ENCODE peak calls at places on chromosome X, in four cellular contexts. One of them, this sample, is unnamed. For H3K4me1, the result is how much of the 10 kb centered on the place peaks cover.

GRCh38 chrX:108399427-108400165 is 38.6 kb downstream of the COL4A6 start:
- DNase-seq in mammary epithelial cell: peak
- DNase-seq in uterus: no peak
- DNase-seq in heart right ventricle: no peak
- DNase-seq in this sample: no peak

GRCh38 chrX:71935542-71935941 is 24.9 kb downstream of the NHSL2 start:
- DNase-seq in mammary epithelial cell: no peak
- DNase-seq in uterus: peak
- DNase-seq in heart right ventricle: no peak
- DNase-seq in this sample: peak

GRCh38 chrX:47751670-47752069 is 85.0 kb upstream of the ZNF81 start:
- DNase-seq in mammary epithelial cell: peak
- DNase-seq in uterus: no peak
- DNase-seq in heart right ventricle: peak
- DNase-seq in this sample: no peak

GRCh38 chrX:129718701-129719100 is 20.1 kb upstream of the XPNPEP2 start:
- DNase-seq in mammary epithelial cell: no peak
- DNase-seq in uterus: no peak
- DNase-seq in heart right ventricle: no peak
- DNase-seq in this sample: no peak

GRCh38 chrX:155888139-155888538 is 7.0 kb downstream of the VAMP7 start:
- DNase-seq in mammary epithelial cell: peak
- DNase-seq in uterus: no peak
- DNase-seq in heart right ventricle: no peak
- DNase-seq in this sample: no peak

GRCh38 chrX:74493806-74494205 is 72.5 kb downstream of the SLC16A2 start:
- DNase-seq in mammary epithelial cell: no peak
- DNase-seq in uterus: no peak
- DNase-seq in heart right ventricle: no peak
- DNase-seq in this sample: no peak

GRCh38 chrX:132858018-132858417 is 100.4 kb downstream of the HS6ST2 start:
- DNase-seq in mammary epithelial cell: no peak
- DNase-seq in uterus: no peak
- DNase-seq in heart right ventricle: no peak
- DNase-seq in this sample: no peak

GRCh38 chrX:7086384-7086783 is 61.1 kb upstream of the STS start:
- DNase-seq in mammary epithelial cell: no peak
- DNase-seq in uterus: no peak
- DNase-seq in heart right ventricle: no peak
- DNase-seq in this sample: no peak

GRCh38 chrX:77415161-77415560 is 32.0 kb upstream of the FGF16 start:
- DNase-seq in mammary epithelial cell: no peak
- DNase-seq in uterus: no peak
- DNase-seq in heart right ventricle: no peak
- DNase-seq in this sample: no peak

GRCh38 chrX:123906557-123907316 is 46.9 kb downstream of the XIAP start:
- DNase-seq in mammary epithelial cell: no peak
- DNase-seq in uterus: no peak
- DNase-seq in heart right ventricle: no peak
- DNase-seq in this sample: no peak

GRCh38 chrX:19883878-19884277 is 3.5 kb downstream of the SH3KBP1 start:
- DNase-seq in mammary epithelial cell: peak
- DNase-seq in uterus: no peak
- DNase-seq in heart right ventricle: no peak
- DNase-seq in this sample: no peak

GRCh38 chrX:139738581-139738980 is 30.6 kb upstream of the MCF2 start:
- DNase-seq in mammary epithelial cell: peak
- DNase-seq in uterus: no peak
- DNase-seq in heart right ventricle: no peak
- DNase-seq in this sample: no peak

GRCh38 chrX:100083146-100083715 is 326.8 kb downstream of the PCDH19 start:
- DNase-seq in mammary epithelial cell: peak
- DNase-seq in uterus: no peak
- DNase-seq in heart right ventricle: no peak
- DNase-seq in this sample: no peak

GRCh38 chrX:17788439-17788838 is 51.1 kb downstream of the SCML1 start:
- DNase-seq in mammary epithelial cell: peak
- DNase-seq in uterus: peak
- DNase-seq in heart right ventricle: peak
- DNase-seq in this sample: no peak

GRCh38 chrX:93594780-93595179 is 78.6 kb downstream of the NAP1L3 start:
- DNase-seq in mammary epithelial cell: no peak
- DNase-seq in uterus: no peak
- DNase-seq in heart right ventricle: no peak
- DNase-seq in this sample: no peak

GRCh38 chrX:125289209-125289608 is 30.5 kb upstream of the TEX13C start:
- DNase-seq in mammary epithelial cell: no peak
- DNase-seq in uterus: no peak
- DNase-seq in heart right ventricle: no peak
- DNase-seq in this sample: no peak

GRCh38 chrX:139204903-139205667 is 325.5 kb upstream of the F9 start:
- DNase-seq in mammary epithelial cell: peak
- DNase-seq in uterus: no peak
- DNase-seq in heart right ventricle: peak
- DNase-seq in this sample: no peak

GRCh38 chrX:122866527-122866926 is 317.6 kb upstream of the GRIA3 start:
- DNase-seq in mammary epithelial cell: peak
- DNase-seq in uterus: no peak
- DNase-seq in heart right ventricle: no peak
- DNase-seq in this sample: no peak

GRCh38 chrX:65871671-65872311 is 168.1 kb downstream of the VSIG4 start:
- DNase-seq in mammary epithelial cell: peak
- DNase-seq in uterus: no peak
- DNase-seq in heart right ventricle: no peak
- DNase-seq in this sample: peak

GRCh38 chrX:70175338-70175737 is 1.9 kb upstream of the DGAT2L6 start:
- DNase-seq in mammary epithelial cell: no peak
- DNase-seq in uterus: no peak
- DNase-seq in heart right ventricle: no peak
- DNase-seq in this sample: no peak

GRCh38 chrX:18146954-18147353 is 73.7 kb downstream of the BEND2 start:
- DNase-seq in mammary epithelial cell: no peak
- DNase-seq in uterus: no peak
- DNase-seq in heart right ventricle: no peak
- DNase-seq in this sample: no peak

GRCh38 chrX:150768580-150769190 is 75.5 kb downstream of the MTMR1 start:
- DNase-seq in mammary epithelial cell: no peak
- DNase-seq in uterus: no peak
- DNase-seq in heart right ventricle: no peak
- DNase-seq in this sample: no peak

GRCh38 chrX:113260474-113260873 is 419.8 kb upstream of the AMOT start:
- DNase-seq in mammary epithelial cell: no peak
- DNase-seq in uterus: no peak
- DNase-seq in heart right ventricle: no peak
- DNase-seq in this sample: no peak

GRCh38 chrX:20383487-20383886 is 116.8 kb upstream of the RPS6KA3 start:
- DNase-seq in mammary epithelial cell: no peak
- DNase-seq in uterus: no peak
- DNase-seq in heart right ventricle: no peak
- DNase-seq in this sample: no peak

GRCh38 chrX:40106677-40107290 is 9.0 kb upstream of the BCOR start:
- DNase-seq in mammary epithelial cell: no peak
- DNase-seq in uterus: no peak
- DNase-seq in heart right ventricle: peak
- DNase-seq in this sample: no peak

GRCh38 chrX:48468247-48468671 is 1.8 kb downstream of the SLC38A5 start:
- DNase-seq in mammary epithelial cell: no peak
- DNase-seq in uterus: no peak
- DNase-seq in heart right ventricle: no peak
- DNase-seq in this sample: no peak

GRCh38 chrX:150365953-150366911 is 3.1 kb downstream of the MAMLD1 start:
- DNase-seq in mammary epithelial cell: peak
- DNase-seq in uterus: peak
- DNase-seq in heart right ventricle: peak
- DNase-seq in this sample: peak

GRCh38 chrX:49237060-49237459 is 1.8 kb downstream of the CCDC22 start:
- DNase-seq in mammary epithelial cell: no peak
- DNase-seq in uterus: no peak
- DNase-seq in heart right ventricle: no peak
- DNase-seq in this sample: peak

GRCh38 chrX:17787557-17787956 is 50.3 kb downstream of the SCML1 start:
- DNase-seq in mammary epithelial cell: no peak
- DNase-seq in uterus: no peak
- DNase-seq in heart right ventricle: no peak
- DNase-seq in this sample: no peak

GRCh38 chrX:153930011-153930910 is 4.2 kb upstream of the ARHGAP4 start:
- DNase-seq in mammary epithelial cell: no peak
- DNase-seq in uterus: no peak
- DNase-seq in heart right ventricle: no peak
- DNase-seq in this sample: no peak

GRCh38 chrX:153927936-153928760 is 2.1 kb upstream of the ARHGAP4 start:
- DNase-seq in mammary epithelial cell: peak
- DNase-seq in uterus: peak
- DNase-seq in heart right ventricle: peak
- DNase-seq in this sample: peak

GRCh38 chrX:153928846-153929245 is 2.8 kb upstream of the ARHGAP4 start:
- DNase-seq in mammary epithelial cell: no peak
- DNase-seq in uterus: no peak
- DNase-seq in heart right ventricle: no peak
- DNase-seq in this sample: no peak

GRCh38 chrX:153931151-153931550 is 3.7 kb downstream of the NAA10 start:
- DNase-seq in mammary epithelial cell: no peak
- DNase-seq in uterus: no peak
- DNase-seq in heart right ventricle: no peak
- DNase-seq in this sample: no peak

DNA sequence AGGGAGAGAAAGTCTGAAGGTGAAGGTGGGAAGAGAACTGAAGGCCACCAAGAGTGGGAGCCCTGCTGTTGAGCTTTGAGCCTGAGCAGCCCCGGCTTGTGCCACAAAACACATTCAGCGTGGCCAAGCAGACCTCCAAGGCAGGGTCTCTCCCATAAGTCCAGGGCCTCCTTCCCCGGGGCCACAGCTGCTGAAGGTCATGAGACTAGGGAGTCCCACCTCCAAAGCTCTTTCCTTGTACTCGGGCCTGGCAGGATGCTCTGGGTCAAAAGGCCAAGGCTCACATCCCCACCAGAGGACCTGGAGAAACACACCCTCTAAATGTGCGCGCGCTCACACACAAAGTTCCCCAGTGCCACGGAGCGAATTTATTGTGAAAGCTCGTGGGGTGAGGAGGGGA is 3.5 kb upstream of the ARHGAP4 start:
- DNase-seq in mammary epithelial cell: no peak
- DNase-seq in uterus: no peak
- DNase-seq in heart right ventricle: no peak
- DNase-seq in this sample: no peak
- H3K4me1 ChIP-seq in mammary epithelial cell: under half
- H3K4me1 ChIP-seq in uterus: under half
- H3K4me1 ChIP-seq in heart right ventricle: half or more
- H3K4me1 ChIP-seq in this sample: under half

DNA sequence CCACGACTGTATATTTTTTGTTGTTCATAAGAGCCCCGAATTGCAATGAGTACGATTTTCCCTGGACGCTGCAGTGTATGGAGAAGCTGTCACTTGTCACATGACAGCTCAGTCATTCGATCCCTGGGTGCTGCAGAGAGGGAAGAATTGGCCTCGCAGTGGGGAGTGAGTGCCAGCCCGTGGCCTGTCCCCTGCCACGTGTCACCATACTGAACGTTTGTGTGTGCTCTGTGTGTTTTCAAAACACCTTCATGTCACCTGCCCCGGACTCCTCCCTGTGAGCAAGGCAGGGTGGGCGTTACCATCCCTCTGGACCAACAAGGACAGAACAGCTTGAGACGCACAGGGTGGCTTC is 77.9 kb downstream of the TBL1X start:
- DNase-seq in mammary epithelial cell: no peak
- DNase-seq in uterus: no peak
- DNase-seq in heart right ventricle: no peak
- DNase-seq in this sample: no peak
- H3K27ac ChIP-seq in mammary epithelial cell: no peak
- H3K27ac ChIP-seq in uterus: no peak
- H3K27ac ChIP-seq in heart right ventricle: no peak
- H3K27ac ChIP-seq in this sample: no peak

GRCh38 chrX:12988797-12989196 is 13.9 kb downstream of the TMSB4X start:
- DNase-seq in mammary epithelial cell: peak
- DNase-seq in uterus: no peak
- DNase-seq in heart right ventricle: no peak
- DNase-seq in this sample: no peak

GRCh38 chrX:12986886-12987285 is 12.0 kb downstream of the TMSB4X start:
- DNase-seq in mammary epithelial cell: no peak
- DNase-seq in uterus: no peak
- DNase-seq in heart right ventricle: no peak
- DNase-seq in this sample: no peak

GRCh38 chrX:12986164-12986779 is 11.4 kb downstream of the TMSB4X start:
- DNase-seq in mammary epithelial cell: no peak
- DNase-seq in uterus: no peak
- DNase-seq in heart right ventricle: no peak
- DNase-seq in this sample: no peak

GRCh38 chrX:12987900-12988594 is 13.1 kb downstream of the TMSB4X start:
- DNase-seq in mammary epithelial cell: no peak
- DNase-seq in uterus: no peak
- DNase-seq in heart right ventricle: no peak
- DNase-seq in this sample: no peak

DNA sequence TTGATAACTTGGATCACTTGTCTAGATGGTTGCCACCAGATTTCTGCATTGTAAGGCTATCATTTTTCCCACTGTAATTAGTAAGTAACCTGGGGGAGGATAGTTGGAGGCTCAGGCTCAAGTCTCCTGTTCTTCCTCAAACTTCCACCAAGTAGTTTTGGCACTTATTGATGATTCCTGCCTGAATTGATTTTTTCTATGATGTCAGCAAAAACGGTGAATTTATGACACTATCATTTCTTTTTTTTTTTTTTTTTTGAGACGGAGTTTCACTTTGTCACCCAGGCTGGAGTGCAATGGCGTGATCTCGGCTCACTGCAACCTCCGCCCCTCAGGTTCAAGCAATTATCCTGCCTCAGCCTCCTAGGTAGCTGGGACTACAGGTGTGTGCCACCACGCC is 12.4 kb downstream of the TMSB4X start:
- DNase-seq in mammary epithelial cell: no peak
- DNase-seq in uterus: no peak
- DNase-seq in heart right ventricle: no peak
- DNase-seq in this sample: no peak
- H3K4me1 ChIP-seq in mammary epithelial cell: under half
- H3K4me1 ChIP-seq in uterus: under half
- H3K4me1 ChIP-seq in heart right ventricle: under half
- H3K4me1 ChIP-seq in this sample: under half

DNA sequence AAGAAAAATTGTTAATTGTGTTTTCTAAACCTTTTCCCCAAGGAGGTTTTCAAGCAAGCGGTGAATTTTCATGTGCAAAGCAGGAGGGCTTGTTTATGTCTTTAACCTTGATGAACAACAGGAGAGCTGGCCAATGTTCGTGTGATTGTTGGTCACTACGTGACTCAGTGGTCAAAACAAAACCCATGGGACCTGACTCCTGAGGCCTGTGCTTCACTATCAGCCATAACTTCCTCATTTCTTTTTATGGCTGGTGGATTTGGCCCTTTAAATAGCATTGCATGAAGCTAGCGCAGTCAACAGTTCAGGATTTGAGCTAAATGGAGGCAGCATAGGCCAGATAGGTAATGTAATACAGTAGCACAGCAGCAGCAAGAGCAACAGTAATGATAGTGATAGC is 80.5 kb downstream of the MID1IP1 start:
- DNase-seq in mammary epithelial cell: no peak
- DNase-seq in uterus: no peak
- DNase-seq in heart right ventricle: no peak
- DNase-seq in this sample: no peak
- H3K27ac ChIP-seq in mammary epithelial cell: no peak
- H3K27ac ChIP-seq in uterus: no peak
- H3K27ac ChIP-seq in heart right ventricle: no peak
- H3K27ac ChIP-seq in this sample: no peak